ENCODE peak calls at places on chromosomes 11 and 22, in ten cellular contexts. One of them, this sample, is unnamed.

GRCh38 chr11:70580036-70580805 is 181.9 kb downstream of the CTTN start:
- DNase-seq in substantia nigra: no peak
- DNase-seq in right lobe of liver: no peak
- DNase-seq in adrenal gland: no peak
- DNase-seq in uterus: no peak
- DNase-seq in H9: peak
- DNase-seq in AG08395: no peak
- DNase-seq in stimulated activated CD4-positive, alpha-beta T cell treated with anti-CD3 and anti-CD28 coated beads, Interleukin-2, amount 100 ng/mL, for 24 hours: no peak
- DNase-seq in activated CD4-positive, alpha-beta T cell treated with anti-CD3 and anti-CD28 coated beads, Interleukin-2, amount 10 ng/mL, durations not matched to agents 7 days and 5 days: no peak
- DNase-seq in GM04504: no peak
- DNase-seq in this sample: no peak

GRCh38 chr11:15035283-15035682 is 38.1 kb upstream of the CALCB start:
- DNase-seq in adrenal gland: no peak
- DNase-seq in H9: peak
- DNase-seq in GM04504: no peak
- DNase-seq in stimulated activated CD4-positive, alpha-beta T cell treated with anti-CD3 and anti-CD28 coated beads, Interleukin-2, amount 100 ng/mL, for 24 hours: no peak
- DNase-seq in AG08395: no peak
- DNase-seq in uterus: no peak
- DNase-seq in right lobe of liver: no peak
- DNase-seq in activated CD4-positive, alpha-beta T cell treated with anti-CD3 and anti-CD28 coated beads, Interleukin-2, amount 10 ng/mL, durations not matched to agents 7 days and 5 days: no peak
- DNase-seq in substantia nigra: no peak
- DNase-seq in this sample: no peak

GRCh38 chr22:50585781-50586180 is 3.1 kb upstream of the CHKB start:
- DNase-seq in adrenal gland: no peak
- DNase-seq in GM04504: no peak
- DNase-seq in right lobe of liver: peak
- DNase-seq in uterus: no peak
- DNase-seq in activated CD4-positive, alpha-beta T cell treated with anti-CD3 and anti-CD28 coated beads, Interleukin-2, amount 10 ng/mL, durations not matched to agents 7 days and 5 days: no peak
- DNase-seq in AG08395: no peak
- DNase-seq in H9: no peak
- DNase-seq in substantia nigra: no peak
- DNase-seq in stimulated activated CD4-positive, alpha-beta T cell treated with anti-CD3 and anti-CD28 coated beads, Interleukin-2, amount 100 ng/mL, for 24 hours: no peak
- DNase-seq in this sample: no peak

GRCh38 chr22:49322861-49323622 is 504.6 kb downstream of the BRD1 start:
- DNase-seq in activated CD4-positive, alpha-beta T cell treated with anti-CD3 and anti-CD28 coated beads, Interleukin-2, amount 10 ng/mL, durations not matched to agents 7 days and 5 days: no peak
- DNase-seq in stimulated activated CD4-positive, alpha-beta T cell treated with anti-CD3 and anti-CD28 coated beads, Interleukin-2, amount 100 ng/mL, for 24 hours: no peak
- DNase-seq in substantia nigra: no peak
- DNase-seq in uterus: no peak
- DNase-seq in H9: no peak
- DNase-seq in GM04504: no peak
- DNase-seq in AG08395: no peak
- DNase-seq in adrenal gland: no peak
- DNase-seq in right lobe of liver: no peak
- DNase-seq in this sample: peak

GRCh38 chr11:636511-637332 is at the start of gene DRD4:
- DNase-seq in AG08395: peak
- DNase-seq in substantia nigra: no peak
- DNase-seq in H9: peak
- DNase-seq in stimulated activated CD4-positive, alpha-beta T cell treated with anti-CD3 and anti-CD28 coated beads, Interleukin-2, amount 100 ng/mL, for 24 hours: no peak
- DNase-seq in adrenal gland: no peak
- DNase-seq in right lobe of liver: no peak
- DNase-seq in GM04504: no peak
- DNase-seq in activated CD4-positive, alpha-beta T cell treated with anti-CD3 and anti-CD28 coated beads, Interleukin-2, amount 10 ng/mL, durations not matched to agents 7 days and 5 days: no peak
- DNase-seq in uterus: no peak
- DNase-seq in this sample: no peak

GRCh38 chr11:119750056-119750455 is 21.1 kb upstream of the NECTIN1 start:
- DNase-seq in right lobe of liver: no peak
- DNase-seq in AG08395: no peak
- DNase-seq in substantia nigra: no peak
- DNase-seq in GM04504: no peak
- DNase-seq in H9: no peak
- DNase-seq in adrenal gland: no peak
- DNase-seq in stimulated activated CD4-positive, alpha-beta T cell treated with anti-CD3 and anti-CD28 coated beads, Interleukin-2, amount 100 ng/mL, for 24 hours: no peak
- DNase-seq in activated CD4-positive, alpha-beta T cell treated with anti-CD3 and anti-CD28 coated beads, Interleukin-2, amount 10 ng/mL, durations not matched to agents 7 days and 5 days: no peak
- DNase-seq in uterus: no peak
- DNase-seq in this sample: no peak

GRCh38 chr22:40857309-40857851 is 432 bp downstream of the XPNPEP3 start:
- DNase-seq in AG08395: no peak
- DNase-seq in H9: no peak
- DNase-seq in right lobe of liver: no peak
- DNase-seq in substantia nigra: no peak
- DNase-seq in stimulated activated CD4-positive, alpha-beta T cell treated with anti-CD3 and anti-CD28 coated beads, Interleukin-2, amount 100 ng/mL, for 24 hours: no peak
- DNase-seq in adrenal gland: no peak
- DNase-seq in uterus: no peak
- DNase-seq in GM04504: no peak
- DNase-seq in activated CD4-positive, alpha-beta T cell treated with anti-CD3 and anti-CD28 coated beads, Interleukin-2, amount 10 ng/mL, durations not matched to agents 7 days and 5 days: no peak
- DNase-seq in this sample: no peak

GRCh38 chr11:955154-956049 is 29.7 kb downstream of the AP2A2 start:
- DNase-seq in stimulated activated CD4-positive, alpha-beta T cell treated with anti-CD3 and anti-CD28 coated beads, Interleukin-2, amount 100 ng/mL, for 24 hours: no peak
- DNase-seq in GM04504: no peak
- DNase-seq in activated CD4-positive, alpha-beta T cell treated with anti-CD3 and anti-CD28 coated beads, Interleukin-2, amount 10 ng/mL, durations not matched to agents 7 days and 5 days: no peak
- DNase-seq in adrenal gland: no peak
- DNase-seq in AG08395: no peak
- DNase-seq in right lobe of liver: peak
- DNase-seq in uterus: no peak
- DNase-seq in H9: no peak
- DNase-seq in substantia nigra: no peak
- DNase-seq in this sample: no peak

GRCh38 chr11:46336781-46337180 is 10.5 kb upstream of the DGKZ start:
- DNase-seq in activated CD4-positive, alpha-beta T cell treated with anti-CD3 and anti-CD28 coated beads, Interleukin-2, amount 10 ng/mL, durations not matched to agents 7 days and 5 days: peak
- DNase-seq in H9: no peak
- DNase-seq in substantia nigra: no peak
- DNase-seq in adrenal gland: no peak
- DNase-seq in right lobe of liver: no peak
- DNase-seq in stimulated activated CD4-positive, alpha-beta T cell treated with anti-CD3 and anti-CD28 coated beads, Interleukin-2, amount 100 ng/mL, for 24 hours: no peak
- DNase-seq in AG08395: no peak
- DNase-seq in uterus: no peak
- DNase-seq in GM04504: no peak
- DNase-seq in this sample: no peak

GRCh38 chr22:21943571-21944448 is 8.8 kb downstream of the PPM1F start:
- DNase-seq in adrenal gland: no peak
- DNase-seq in uterus: no peak
- DNase-seq in substantia nigra: no peak
- DNase-seq in activated CD4-positive, alpha-beta T cell treated with anti-CD3 and anti-CD28 coated beads, Interleukin-2, amount 10 ng/mL, durations not matched to agents 7 days and 5 days: no peak
- DNase-seq in GM04504: no peak
- DNase-seq in AG08395: no peak
- DNase-seq in stimulated activated CD4-positive, alpha-beta T cell treated with anti-CD3 and anti-CD28 coated beads, Interleukin-2, amount 100 ng/mL, for 24 hours: no peak
- DNase-seq in right lobe of liver: peak
- DNase-seq in H9: no peak
- DNase-seq in this sample: no peak

GRCh38 chr11:26741036-26741435 is 19.2 kb upstream of the SLC5A12 start:
- DNase-seq in activated CD4-positive, alpha-beta T cell treated with anti-CD3 and anti-CD28 coated beads, Interleukin-2, amount 10 ng/mL, durations not matched to agents 7 days and 5 days: no peak
- DNase-seq in GM04504: peak
- DNase-seq in H9: no peak
- DNase-seq in adrenal gland: no peak
- DNase-seq in uterus: no peak
- DNase-seq in substantia nigra: no peak
- DNase-seq in AG08395: no peak
- DNase-seq in right lobe of liver: no peak
- DNase-seq in stimulated activated CD4-positive, alpha-beta T cell treated with anti-CD3 and anti-CD28 coated beads, Interleukin-2, amount 100 ng/mL, for 24 hours: no peak
- DNase-seq in this sample: no peak

GRCh38 chr11:21072517-21072916 is 403.1 kb downstream of the NELL1 start:
- DNase-seq in substantia nigra: no peak
- DNase-seq in activated CD4-positive, alpha-beta T cell treated with anti-CD3 and anti-CD28 coated beads, Interleukin-2, amount 10 ng/mL, durations not matched to agents 7 days and 5 days: no peak
- DNase-seq in stimulated activated CD4-positive, alpha-beta T cell treated with anti-CD3 and anti-CD28 coated beads, Interleukin-2, amount 100 ng/mL, for 24 hours: no peak
- DNase-seq in H9: no peak
- DNase-seq in GM04504: no peak
- DNase-seq in adrenal gland: no peak
- DNase-seq in AG08395: no peak
- DNase-seq in right lobe of liver: no peak
- DNase-seq in uterus: no peak
- DNase-seq in this sample: no peak

GRCh38 chr11:129732926-129733325 is 82.7 kb upstream of the TMEM45B start:
- DNase-seq in right lobe of liver: no peak
- DNase-seq in activated CD4-positive, alpha-beta T cell treated with anti-CD3 and anti-CD28 coated beads, Interleukin-2, amount 10 ng/mL, durations not matched to agents 7 days and 5 days: no peak
- DNase-seq in stimulated activated CD4-positive, alpha-beta T cell treated with anti-CD3 and anti-CD28 coated beads, Interleukin-2, amount 100 ng/mL, for 24 hours: no peak
- DNase-seq in GM04504: no peak
- DNase-seq in AG08395: no peak
- DNase-seq in adrenal gland: no peak
- DNase-seq in substantia nigra: no peak
- DNase-seq in uterus: no peak
- DNase-seq in H9: no peak
- DNase-seq in this sample: no peak

GRCh38 chr22:49513358-49513851 is 314.3 kb downstream of the BRD1 start:
- DNase-seq in H9: peak
- DNase-seq in uterus: no peak
- DNase-seq in stimulated activated CD4-positive, alpha-beta T cell treated with anti-CD3 and anti-CD28 coated beads, Interleukin-2, amount 100 ng/mL, for 24 hours: no peak
- DNase-seq in AG08395: no peak
- DNase-seq in GM04504: no peak
- DNase-seq in adrenal gland: no peak
- DNase-seq in right lobe of liver: no peak
- DNase-seq in substantia nigra: no peak
- DNase-seq in activated CD4-positive, alpha-beta T cell treated with anti-CD3 and anti-CD28 coated beads, Interleukin-2, amount 10 ng/mL, durations not matched to agents 7 days and 5 days: no peak
- DNase-seq in this sample: no peak

GRCh38 chr11:75659836-75660235 is 9.0 kb downstream of the MAP6 start:
- DNase-seq in right lobe of liver: no peak
- DNase-seq in AG08395: no peak
- DNase-seq in H9: no peak
- DNase-seq in substantia nigra: no peak
- DNase-seq in GM04504: no peak
- DNase-seq in uterus: no peak
- DNase-seq in adrenal gland: no peak
- DNase-seq in activated CD4-positive, alpha-beta T cell treated with anti-CD3 and anti-CD28 coated beads, Interleukin-2, amount 10 ng/mL, durations not matched to agents 7 days and 5 days: no peak
- DNase-seq in stimulated activated CD4-positive, alpha-beta T cell treated with anti-CD3 and anti-CD28 coated beads, Interleukin-2, amount 100 ng/mL, for 24 hours: no peak
- DNase-seq in this sample: no peak

GRCh38 chr11:81707881-81708280 is 1025.8 kb downstream of the FAM181B start:
- DNase-seq in activated CD4-positive, alpha-beta T cell treated with anti-CD3 and anti-CD28 coated beads, Interleukin-2, amount 10 ng/mL, durations not matched to agents 7 days and 5 days: no peak
- DNase-seq in right lobe of liver: no peak
- DNase-seq in adrenal gland: no peak
- DNase-seq in substantia nigra: no peak
- DNase-seq in stimulated activated CD4-positive, alpha-beta T cell treated with anti-CD3 and anti-CD28 coated beads, Interleukin-2, amount 100 ng/mL, for 24 hours: no peak
- DNase-seq in AG08395: no peak
- DNase-seq in GM04504: no peak
- DNase-seq in H9: peak
- DNase-seq in uterus: no peak
- DNase-seq in this sample: no peak